ENCODE peak calls at places on chromosomes 11 and 22, in seven cellular contexts. E is astrocyte of the cerebellum, N is BE2C, B is A549, V is endodermal cell, R is GM23338, K is psoas muscle. I is an unnamed sample.

GRCh38 chr11:43942651-43943356 is 367 bp downstream of the C11orf96 start:
- DNase-seq in E (no peak), N (peak; percentile 28), B (peak; percentile 46), V (peak; percentile 79), R (peak; percentile 48), K (peak; percentile 32), I (no peak)

GRCh38 chr11:45182902-45183301 is 36.5 kb downstream of the PRDM11 start:
- DNase-seq in E (no peak), N (peak; percentile 18), B (peak; percentile 58), V (peak; percentile 81), R (peak; percentile 81), K (no peak), I (no peak)

GRCh38 chr11:60175860-60176275 is 7.0 kb downstream of the MS4A6A start:
- DNase-seq in E (no peak), N (no peak), B (no peak), V (no peak), R (no peak), K (no peak), I (no peak)

GRCh38 chr11:117908261-117908895 is 20.8 kb downstream of the TMPRSS13 start:
- DNase-seq in E (no peak), N (no peak), B (no peak), V (peak; percentile 71), R (no peak), K (no peak), I (no peak)

GRCh38 chr11:67699521-67699920 is 25.1 kb upstream of the ALDH3B2 start:
- DNase-seq in E (no peak), N (no peak), B (peak; percentile 48), V (no peak), R (no peak), K (no peak), I (no peak)

GRCh38 chr11:64844330-64845124 is at the start of gene CDC42BPG:
- DNase-seq in E (no peak), N (peak; percentile 72), B (peak; percentile 68), V (peak; percentile 96), R (peak; percentile 97), K (no peak), I (no peak)

GRCh38 chr11:36373040-36374010 is 77.2 kb downstream of the PRR5L start:
- DNase-seq in E (no peak), N (no peak), B (peak; percentile 24), V (no peak), R (no peak), K (no peak), I (no peak)

GRCh38 chr22:42285604-42286003 is 15.2 kb upstream of the TCF20 start:
- DNase-seq in E (no peak), N (no peak), B (no peak), V (no peak), R (no peak), K (no peak), I (no peak)

GRCh38 chr22:41003041-41003440 is 51.9 kb downstream of the RBX1 start:
- DNase-seq in E (no peak), N (no peak), B (no peak), V (no peak), R (peak; percentile 24), K (no peak), I (no peak)

GRCh38 chr22:28911777-28912669 is 28.7 kb downstream of the ZNRF3 start:
- DNase-seq in E (peak; percentile 37), N (no peak), B (peak; percentile 71), V (no peak), R (no peak), K (no peak), I (peak; percentile 24)

GRCh38 chr11:5690216-5690615 is 626 bp downstream of the TRIM22 start:
- DNase-seq in E (no peak), N (no peak), B (no peak), V (no peak), R (no peak), K (no peak), I (no peak)

GRCh38 chr11:131109256-131109655 is 193.0 kb upstream of the SNX19 start:
- DNase-seq in E (no peak), N (no peak), B (no peak), V (no peak), R (no peak), K (no peak), I (no peak)

GRCh38 chr11:41954034-41954433 is 494.6 kb upstream of the LRRC4C start:
- DNase-seq in E (peak; percentile 20), N (no peak), B (no peak), V (no peak), R (no peak), K (no peak), I (no peak)

GRCh38 chr11:122423283-122423682 is 232.2 kb upstream of the UBASH3B start:
- DNase-seq in E (no peak), N (no peak), B (no peak), V (no peak), R (no peak), K (no peak), I (no peak)

GRCh38 chr11:122423886-122424285 is 231.6 kb upstream of the UBASH3B start:
- DNase-seq in E (no peak), N (no peak), B (no peak), V (no peak), R (no peak), K (no peak), I (no peak)

GRCh38 chr11:122421684-122422083 is 233.8 kb upstream of the UBASH3B start:
- DNase-seq in E (no peak), N (no peak), B (peak; percentile 9), V (no peak), R (no peak), K (no peak), I (no peak)

GRCh38 chr11:122424636-122425035 is 230.9 kb upstream of the UBASH3B start:
- DNase-seq in E (no peak), N (no peak), B (no peak), V (no peak), R (no peak), K (no peak), I (no peak)

DNA sequence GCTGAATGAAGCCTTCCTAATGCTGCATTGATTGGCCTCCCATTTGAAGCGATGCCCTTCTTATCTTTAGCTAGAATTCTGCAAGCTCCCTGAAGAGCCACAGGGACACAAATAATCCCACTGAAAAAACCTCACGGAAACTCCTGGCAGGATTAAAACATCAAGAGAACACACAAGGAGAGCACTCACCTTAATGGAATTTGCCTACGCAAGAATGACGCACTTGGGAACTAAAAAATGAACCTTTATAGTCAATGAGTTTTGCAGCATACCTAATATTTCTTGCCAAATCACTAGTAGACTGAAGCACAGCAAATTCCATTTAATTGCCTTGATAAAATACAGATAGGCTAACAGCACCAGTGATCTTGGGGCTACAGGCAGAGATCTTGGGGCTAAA is 232.8 kb upstream of the UBASH3B start:
- DNase-seq in E (no peak), N (no peak), B (peak; percentile 77), V (no peak), R (no peak), K (no peak), I (no peak)
- TF ChIP-seq CTCF in E (no peak), N (no peak), B (no peak), V (no peak), R (no peak), K (no peak), I (no peak)

GRCh38 chr11:10454902-10455631 is at the start of gene AMPD3:
- DNase-seq in E (peak; percentile 52), N (no peak), B (peak; percentile 82), V (no peak), R (peak; percentile 24), K (peak; percentile 75), I (peak; percentile 78)
- H3K4me3 ChIP-seq in E (peak within 1 kb of the TSS; percentile 13), N (peak within 1 kb of the TSS; percentile 67), B (peak within 1 kb of the TSS; percentile 36), V (peak within 1 kb of the TSS; percentile 54), R (peak within 1 kb of the TSS; percentile 23), K (peak within 1 kb of the TSS; percentile 75), I (peak within 1 kb of the TSS; percentile 42)

GRCh38 chr11:58917159-58917765 is 22.0 kb upstream of the GLYATL1 start:
- DNase-seq in E (no peak), N (no peak), B (no peak), V (no peak), R (no peak), K (no peak), I (no peak)

GRCh38 chr11:58919561-58919960 is 19.7 kb upstream of the GLYATL1 start:
- DNase-seq in E (peak; percentile 53), N (no peak), B (no peak), V (no peak), R (no peak), K (no peak), I (no peak)

GRCh38 chr11:58922475-58922874 is 16.8 kb upstream of the GLYATL1 start:
- DNase-seq in E (no peak), N (no peak), B (no peak), V (no peak), R (no peak), K (no peak), I (no peak)

GRCh38 chr11:58921778-58922390 is 17.4 kb upstream of the GLYATL1 start:
- DNase-seq in E (no peak), N (no peak), B (no peak), V (no peak), R (no peak), K (no peak), I (no peak)

DNA sequence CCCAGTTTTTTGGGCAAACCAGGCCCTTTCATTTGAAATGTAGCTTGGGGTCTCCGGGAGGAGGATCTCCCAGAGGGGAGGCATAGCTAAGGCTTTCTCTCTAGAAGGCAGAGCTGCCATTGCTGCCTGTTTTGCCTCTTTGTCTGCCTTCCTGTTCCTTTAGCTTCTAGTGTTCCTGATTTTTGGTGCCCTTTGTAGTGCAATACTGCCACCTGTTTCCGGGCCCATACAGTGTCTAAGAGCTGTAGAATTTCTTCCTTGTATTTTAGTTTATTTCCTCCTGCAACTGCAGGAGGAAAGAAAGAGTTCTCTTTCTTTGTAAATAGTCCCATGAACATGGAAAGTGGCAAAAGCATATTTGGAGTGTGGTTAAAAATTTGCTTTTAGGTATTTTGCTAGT is 19.3 kb upstream of the GLYATL1 start:
- DNase-seq in E (no peak), N (no peak), B (no peak), V (no peak), R (no peak), K (no peak), I (no peak)
- TF ChIP-seq CTCF in E (peak; percentile 27), N (no peak), B (no peak), V (no peak), R (no peak), K (no peak), I (no peak)

GRCh38 chr22:48490513-48491411 is 1336.9 kb downstream of the BRD1 start:
- DNase-seq in E (no peak), N (no peak), B (peak; percentile 25), V (peak; percentile 64), R (no peak), K (no peak), I (no peak)
- H3K4me3 ChIP-seq in E (peak overlapping the region; percentile 59), N (no peak overlapping the region), B (peak overlapping the region; percentile 69), V (peak overlapping the region; percentile 83), R (peak overlapping the region; percentile 56), K (peak overlapping the region; percentile 57), I (peak overlapping the region; percentile 42)

DNA sequence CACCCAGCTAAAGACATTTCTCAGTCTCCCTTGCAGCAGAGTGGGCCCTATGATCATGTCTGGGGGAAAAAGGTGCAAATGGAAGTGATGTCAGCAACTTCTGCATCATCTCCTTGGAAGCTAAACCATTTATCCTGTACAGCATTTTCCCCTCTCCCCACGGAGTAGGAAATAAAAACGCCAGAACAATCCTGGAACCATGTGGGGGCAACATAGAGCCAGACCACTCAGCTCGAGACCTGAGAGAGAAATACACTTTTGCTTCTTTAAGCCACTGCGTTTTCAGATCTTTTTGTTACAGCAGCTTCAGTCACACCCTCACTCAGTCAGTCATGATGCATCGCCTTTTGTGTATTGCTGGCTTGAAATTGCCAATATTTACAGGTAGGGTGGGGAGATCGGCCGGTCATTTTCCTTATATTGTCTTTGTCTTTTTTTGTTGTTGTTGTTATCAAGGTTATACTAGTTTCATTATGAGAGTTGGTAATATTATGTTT is 9.1 kb upstream of the RAC2 start:
- DNase-seq in E (no peak), N (no peak), B (no peak), V (peak; percentile 50), R (peak; percentile 36), K (no peak), I (no peak)
- TF ChIP-seq CTCF in E (peak; percentile 44), N (peak; percentile 58), B (no peak), V (peak; percentile 44), R (peak; percentile 22), K (no peak), I (peak; percentile 25)

I was measured in HFF-Myc.